ENCODE peak calls at places on chromosome 13, in nine cellular contexts. L is T follicular helper cell; U is nucleus accumbens; M is activated CD4-positive, alpha-beta T cell treated with anti-CD3 and anti-CD28 coated beads, Interleukin-2, amount 50 U/mL, for 24 hours; F is choroid plexus epithelial cell; R is SHP77; X is putamen; E is RWPE1; C is dorsolateral prefrontal cortex. K is an unnamed sample.

GRCh38 chr13:20828540-20829364 is 55.0 kb upstream of the EEF1AKMT1 start:
- DNase-seq in L (peak), C (no peak), E (peak), R (peak), M (no peak), U (no peak), F (peak), X (peak), K (no peak)

GRCh38 chr13:45340422-45341033 is 455 bp downstream of the TPT1 start:
- DNase-seq in F (peak), M (peak), X (peak), U (peak), C (peak), L (peak), E (peak), R (peak), K (peak)

GRCh38 chr13:76886292-76887061 is at the start of gene KCTD12:
- DNase-seq in R (peak), C (peak), X (peak), M (peak), U (peak), F (peak), E (peak), L (peak), K (peak)

GRCh38 chr13:91298060-91298459 is 49.4 kb upstream of the MIR17HG start:
- DNase-seq in R (no peak), E (no peak), M (no peak), U (no peak), C (no peak), F (no peak), L (no peak), X (no peak), K (no peak)

GRCh38 chr13:83214452-83214851 is 667.8 kb downstream of the SLITRK1 start:
- DNase-seq in E (no peak), L (no peak), R (no peak), X (no peak), F (no peak), C (no peak), U (no peak), M (no peak), K (no peak)

GRCh38 chr13:27043013-27043412 is 128.6 kb downstream of the USP12 start:
- DNase-seq in U (peak), F (peak), E (peak), C (peak), M (no peak), X (peak), L (no peak), R (peak), K (no peak)

GRCh38 chr13:32261567-32261966 is 53.6 kb downstream of the ZAR1L start:
- DNase-seq in U (peak), F (peak), L (no peak), E (peak), R (peak), M (no peak), C (peak), X (peak), K (no peak)

GRCh38 chr13:48265217-48265815 is 32.3 kb downstream of the ITM2B start:
- DNase-seq in R (no peak), F (no peak), X (no peak), L (no peak), M (no peak), E (no peak), U (no peak), C (no peak), K (no peak)

GRCh38 chr13:41859555-41859954 is 101.4 kb downstream of the VWA8 start:
- DNase-seq in R (no peak), F (no peak), X (no peak), E (no peak), U (no peak), C (no peak), M (no peak), L (no peak), K (no peak)

GRCh38 chr13:23578411-23579071 is 8.3 kb downstream of the TNFRSF19 start:
- DNase-seq in C (peak), R (peak), X (peak), F (peak), E (peak), M (peak), L (peak), U (peak), K (peak)

GRCh38 chr13:75195479-75196111 is 286.4 kb downstream of the TBC1D4 start:
- DNase-seq in F (peak), L (no peak), E (no peak), C (no peak), R (no peak), M (no peak), X (peak), U (peak), K (no peak)

GRCh38 chr13:110258876-110259631 is 47.9 kb downstream of the COL4A1 start:
- DNase-seq in X (no peak), C (no peak), F (no peak), R (no peak), M (no peak), E (peak), L (no peak), U (no peak), K (no peak)

GRCh38 chr13:110266431-110266809 is 40.5 kb downstream of the COL4A1 start:
- DNase-seq in U (no peak), R (no peak), E (no peak), X (no peak), C (no peak), M (no peak), L (no peak), F (no peak), K (no peak)

GRCh38 chr13:36549771-36550170 is 117.5 kb downstream of the CCNA1 start:
- DNase-seq in U (no peak), X (no peak), C (no peak), R (peak), L (no peak), M (no peak), F (no peak), E (no peak), K (no peak)

GRCh38 chr13:75279834-75280369 is 202.1 kb downstream of the TBC1D4 start:
- DNase-seq in F (no peak), L (no peak), M (no peak), X (no peak), C (no peak), R (no peak), U (no peak), E (no peak), K (no peak)

GRCh38 chr13:106472621-106473020 is 62.8 kb downstream of the EFNB2 start:
- DNase-seq in R (no peak), C (no peak), M (no peak), F (no peak), E (peak), L (no peak), U (no peak), X (no peak), K (no peak)

GRCh38 chr13:51997641-51998330 is 13.5 kb downstream of the ATP7B start:
- DNase-seq in U (no peak), E (no peak), X (no peak), M (no peak), C (no peak), L (no peak), F (peak), R (no peak), K (peak)

GRCh38 chr13:101449971-101450748 is 2.3 kb upstream of the ITGBL1 start:
- DNase-seq in C (no peak), E (peak), U (peak), L (no peak), X (peak), M (no peak), F (peak), R (no peak), K (no peak)

GRCh38 chr13:28707629-28708427 is 10.9 kb downstream of the SLC46A3 start:
- DNase-seq in M (no peak), E (peak), F (peak), U (peak), C (no peak), L (no peak), X (no peak), R (no peak), K (no peak)

GRCh38 chr13:94515911-94516310 is 36.4 kb upstream of the DCT start:
- DNase-seq in R (no peak), C (no peak), L (no peak), U (no peak), E (no peak), M (no peak), F (no peak), X (no peak), K (no peak)

GRCh38 chr13:110499621-110500281 is 61.8 kb downstream of the RAB20 start:
- DNase-seq in R (peak), F (peak), X (no peak), C (no peak), E (peak), M (no peak), L (no peak), U (no peak), K (no peak)

GRCh38 chr13:33057019-33057785 is 41.0 kb downstream of the KL start:
- DNase-seq in L (no peak), C (no peak), X (no peak), R (peak), U (no peak), E (no peak), F (peak), M (no peak), K (no peak)

GRCh38 chr13:52782486-52783448 is 43.1 kb upstream of the CNMD start:
- DNase-seq in L (no peak), F (no peak), U (no peak), C (no peak), X (no peak), M (no peak), R (no peak), E (no peak), K (no peak)

GRCh38 chr13:75762066-75762937 is 126.2 kb downstream of the LMO7 start:
- DNase-seq in C (no peak), R (no peak), E (peak), U (no peak), L (no peak), M (no peak), F (peak), X (no peak), K (no peak)

GRCh38 chr13:30526612-30527217 is 61.0 kb upstream of the HMGB1 start:
- DNase-seq in L (no peak), R (no peak), F (peak), X (no peak), U (no peak), E (no peak), M (no peak), C (no peak), K (peak)

GRCh38 chr13:43119206-43119605 is 95.8 kb downstream of the DNAJC15 start:
- DNase-seq in F (no peak), C (no peak), L (no peak), E (no peak), R (no peak), U (no peak), M (no peak), X (no peak), K (no peak)

GRCh38 chr13:38888309-38888708 is 102.3 kb downstream of the STOML3 start:
- DNase-seq in X (no peak), E (peak), C (no peak), R (no peak), F (peak), M (no peak), L (no peak), U (no peak), K (no peak)

GRCh38 chr13:106597190-106597589 is 29.3 kb upstream of the ARGLU1 start:
- DNase-seq in F (no peak), U (no peak), L (no peak), M (no peak), X (no peak), E (no peak), R (no peak), C (no peak), K (no peak)

GRCh38 chr13:50365683-50366391 is 350.6 kb downstream of the KCNRG start:
- DNase-seq in E (peak), M (peak), F (peak), X (no peak), L (peak), U (no peak), R (no peak), C (no peak), K (no peak)

GRCh38 chr13:41017153-41017552 is 2.0 kb downstream of the ELF1 start:
- DNase-seq in E (no peak), C (no peak), M (no peak), L (peak), X (no peak), R (no peak), U (peak), F (no peak), K (no peak)

GRCh38 chr13:102504002-102504401 is 92.8 kb upstream of the TPP2 start:
- DNase-seq in M (no peak), F (no peak), X (no peak), C (no peak), R (no peak), U (no peak), E (no peak), L (no peak), K (no peak)

GRCh38 chr13:113489171-113489548 is 1.4 kb downstream of the DCUN1D2 start:
- DNase-seq in M (no peak), U (no peak), R (no peak), X (no peak), F (peak), L (no peak), C (no peak), E (peak), K (peak)

GRCh38 chr13:73934215-73934623 is 200.0 kb downstream of the KLF12 start:
- DNase-seq in L (no peak), U (no peak), F (no peak), X (no peak), C (no peak), M (no peak), E (peak), R (no peak), K (no peak)

GRCh38 chr13:71625183-71625582 is 241.8 kb downstream of the DACH1 start:
- DNase-seq in X (no peak), R (no peak), U (no peak), M (no peak), C (no peak), F (no peak), E (no peak), L (no peak), K (no peak)

K was measured in WTC11.